ENCODE peak calls at places on chromosomes 4 and X, in seven cellular contexts. S is PC-3; N is mesenchymal stem cell; P is stimulated activated CD4-positive, alpha-beta T cell treated with anti-CD3 and anti-CD28 coated beads, Interleukin-2, amount 100 ng/mL, for 48 hours; C is H54; T is SHP77; Q is GM12865. B is an unnamed sample.

GRCh38 chr4:141275834-141276233 is 55.1 kb downstream of the ZNF330 start:
- DNase-seq in T (no peak), Q (no peak), P (no peak), S (peak; percentile 55), C (peak; percentile 19), N (peak; percentile 31), B (no peak)

GRCh38 chr4:70945452-70946055 is 43.4 kb downstream of the MOB1B start:
- DNase-seq in Q (no peak), T (no peak), C (no peak), P (no peak), S (no peak), N (peak; percentile 29), B (no peak)

GRCh38 chr4:142671516-142671915 is 174.6 kb downstream of the INPP4B start:
- DNase-seq in S (peak; percentile 35), C (no peak), P (no peak), Q (no peak), N (no peak), T (no peak), B (no peak)

GRCh38 chr4:175419120-175419774 is 392.8 kb downstream of the GPM6A start:
- DNase-seq in S (peak; percentile 90), Q (no peak), P (no peak), T (no peak), C (no peak), N (peak; percentile 97), B (no peak)

GRCh38 chrX:134431894-134432293 is 28.1 kb upstream of the HPRT1 start:
- DNase-seq in T (no peak), Q (peak; percentile 18), P (no peak), N (peak; percentile 34), S (peak; percentile 84), C (peak; percentile 9), B (no peak)

GRCh38 chrX:154712781-154713391 is 38.0 kb downstream of the GAB3 start:
- DNase-seq in C (peak; percentile 34), T (no peak), P (no peak), N (peak; percentile 86), Q (peak; percentile 85), S (peak; percentile 83), B (no peak)

GRCh38 chr4:132238697-132239096 is 910.4 kb upstream of the PCDH10 start:
- DNase-seq in Q (no peak), P (no peak), S (no peak), N (no peak), T (no peak), C (no peak), B (peak; percentile 76)

GRCh38 chr4:15451866-15452765 is 17.6 kb upstream of the CC2D2A start:
- DNase-seq in S (peak; percentile 69), C (peak; percentile 26), N (peak; percentile 95), T (no peak), Q (no peak), P (no peak), B (no peak)

GRCh38 chr4:76457885-76458284 is 22.9 kb downstream of the SHROOM3 start:
- DNase-seq in P (no peak), Q (no peak), C (no peak), S (no peak), T (no peak), N (peak; percentile 18), B (no peak)

GRCh38 chr4:52760256-52760655 is 9.0 kb upstream of the ERVMER34-1 start:
- DNase-seq in Q (no peak), P (no peak), N (no peak), C (no peak), T (no peak), S (no peak), B (no peak)

GRCh38 chr4:89110986-89111832 is at the start of gene TIGD2:
- DNase-seq in Q (peak; percentile 95), P (peak; percentile 80), T (peak; percentile 68), C (peak; percentile 68), S (peak; percentile 82), N (peak; percentile 87), B (peak; percentile 91)

GRCh38 chr4:99817310-99817885 is 771 bp downstream of the DAPP1 start:
- DNase-seq in S (peak; percentile 53), T (no peak), N (no peak), P (no peak), C (no peak), Q (peak; percentile 50), B (peak; percentile 36)

GRCh38 chr4:88134536-88135361 is 23.7 kb downstream of the ABCG2 start:
- DNase-seq in N (no peak), P (no peak), C (no peak), Q (no peak), T (no peak), S (no peak), B (no peak)

GRCh38 chr4:122458625-122459024 is 2.1 kb upstream of the IL2 start:
- DNase-seq in C (no peak), N (peak; percentile 72), T (no peak), P (peak; percentile 25), Q (peak; percentile 52), S (peak; percentile 73), B (peak; percentile 7)

GRCh38 chrX:85627363-85627762 is 247.9 kb upstream of the POF1B start:
- DNase-seq in T (no peak), P (no peak), S (peak; percentile 39), C (no peak), Q (peak; percentile 1), N (no peak), B (no peak)

GRCh38 chrX:85544609-85545008 is 165.1 kb upstream of the POF1B start:
- DNase-seq in N (peak; percentile 0), S (peak; percentile 37), P (no peak), Q (no peak), T (no peak), C (no peak), B (no peak)

GRCh38 chr4:4860803-4861591 is 1.5 kb downstream of the MSX1 start:
- DNase-seq in Q (no peak), N (peak; percentile 65), C (peak; percentile 84), P (no peak), S (no peak), T (no peak), B (no peak)

GRCh38 chrX:17828156-17828555 is 32.9 kb downstream of the RAI2 start:
- DNase-seq in Q (no peak), S (no peak), P (no peak), T (no peak), N (no peak), C (no peak), B (no peak)

GRCh38 chr4:64516176-64516575 is 106.9 kb upstream of the TECRL start:
- DNase-seq in S (no peak), C (no peak), T (no peak), Q (no peak), N (no peak), P (no peak), B (no peak)

GRCh38 chr4:52037730-52038108 is 380 bp downstream of the SGCB start:
- DNase-seq in T (peak; percentile 66), Q (peak; percentile 50), N (peak; percentile 48), S (peak; percentile 26), C (peak; percentile 23), P (no peak), B (no peak)

GRCh38 chrX:132505116-132505515 is 16.3 kb upstream of the MBNL3 start:
- DNase-seq in N (peak; percentile 39), P (no peak), C (no peak), S (no peak), Q (no peak), T (no peak), B (no peak)

GRCh38 chr4:128468485-128468989 is 180.9 kb upstream of the PGRMC2 start:
- DNase-seq in P (no peak), S (peak; percentile 83), N (peak; percentile 86), T (peak; percentile 5), C (peak; percentile 16), Q (no peak), B (peak; percentile 10)

GRCh38 chr4:140152760-140153418 is 1.1 kb downstream of the MAML3 start:
- DNase-seq in T (peak; percentile 14), N (peak; percentile 64), Q (no peak), C (no peak), S (peak; percentile 32), P (no peak), B (peak; percentile 37)

GRCh38 chr4:120865985-120866384 is 56.5 kb downstream of the PRDM5 start:
- DNase-seq in Q (peak; percentile 9), P (no peak), N (no peak), S (no peak), T (no peak), C (no peak), B (no peak)

GRCh38 chr4:30867427-30867826 is 147.3 kb downstream of the PCDH7 start:
- DNase-seq in Q (no peak), S (peak; percentile 10), P (no peak), N (no peak), T (no peak), C (no peak), B (no peak)

GRCh38 chr4:5461477-5461876 is 246.9 kb downstream of the EVC2 start:
- DNase-seq in P (no peak), N (no peak), C (no peak), Q (no peak), T (no peak), S (no peak), B (no peak)

GRCh38 chr4:93201471-93201870 is 627.1 kb upstream of the ATOH1 start:
- DNase-seq in S (no peak), C (no peak), T (no peak), P (no peak), N (no peak), Q (no peak), B (no peak)

GRCh38 chr4:2295535-2296442 is 33.9 kb upstream of the MXD4 start:
- DNase-seq in T (no peak), N (no peak), C (no peak), P (no peak), Q (no peak), S (no peak), B (no peak)

GRCh38 chr4:147037089-147037488 is 91.4 kb upstream of the TTC29 start:
- DNase-seq in T (no peak), C (no peak), S (no peak), N (no peak), P (no peak), Q (no peak), B (no peak)

GRCh38 chrX:53050841-53051240 is 2.3 kb downstream of the GPR173 start:
- DNase-seq in P (no peak), T (no peak), N (no peak), S (no peak), Q (no peak), C (no peak), B (no peak)

GRCh38 chr4:182074842-182075241 is 168.4 kb upstream of the TENM3 start:
- DNase-seq in T (no peak), S (no peak), P (no peak), Q (no peak), C (no peak), N (no peak), B (no peak)

GRCh38 chr4:80201326-80202151 is 4.2 kb downstream of the PRDM8 start:
- DNase-seq in C (no peak), N (peak; percentile 75), P (peak; percentile 33), S (no peak), Q (peak; percentile 55), T (peak; percentile 40), B (peak; percentile 14)

GRCh38 chr4:174320501-174321199 is 36.9 kb downstream of the CEP44 start:
- DNase-seq in T (no peak), Q (no peak), S (no peak), N (peak; percentile 68), C (no peak), P (no peak), B (no peak)

B was measured in RPMI8226.